ENCODE peak calls at places on chromosomes 3 and 15, in ten cellular contexts. S is SW 1271; D is EH; I is kidney; R is hypothalamus; P is stimulated activated CD4-positive, alpha-beta T cell treated with anti-CD3 and anti-CD28 coated beads, Interleukin-4, amount 100 ng/mL, for 24 hours; G is RPMI7951; H is AG10803; M is activated CD4-positive, CD25-positive, alpha-beta regulatory T cell treated with anti-CD3 and anti-CD28 coated beads, Interleukin-2, amount 50 U/mL, for 72 hours; L is cardiac fibroblast. J is an unnamed sample.

GRCh38 chr3:188286087-188286513 is 132.1 kb downstream of the LPP start:
- DNase-seq in S (peak), D (peak), I (no peak), R (no peak), P (no peak), G (peak), H (peak), M (no peak), L (peak), J (no peak)

GRCh38 chr15:58521293-58521991 is 89.7 kb downstream of the LIPC start:
- DNase-seq in S (no peak), D (peak), I (peak), R (no peak), P (no peak), G (peak), H (peak), M (no peak), L (peak), J (no peak)

GRCh38 chr3:13143381-13144004 is 70.3 kb upstream of the IQSEC1 start:
- DNase-seq in S (no peak), D (no peak), I (peak), R (no peak), P (no peak), G (no peak), H (no peak), M (no peak), L (no peak), J (no peak)

GRCh38 chr3:168952551-168952950 is 711.0 kb downstream of the MECOM start:
- DNase-seq in S (no peak), D (peak), I (no peak), R (no peak), P (no peak), G (peak), H (peak), M (no peak), L (peak), J (no peak)

GRCh38 chr15:68354923-68355322 is 77.0 kb downstream of the ITGA11 start:
- DNase-seq in S (peak), D (peak), I (no peak), R (no peak), P (no peak), G (peak), H (peak), M (no peak), L (peak), J (no peak)

GRCh38 chr15:69792823-69793222 is 304.9 kb downstream of the TLE3 start:
- DNase-seq in S (no peak), D (no peak), I (no peak), R (no peak), P (no peak), G (no peak), H (no peak), M (no peak), L (no peak), J (no peak)

GRCh38 chr3:114155370-114155821 is 23.5 kb downstream of the DRD3 start:
- DNase-seq in S (no peak), D (peak), I (no peak), R (no peak), P (peak), G (peak), H (peak), M (no peak), L (peak), J (peak)

GRCh38 chr15:74226761-74227540 is 9.2 kb upstream of the CCDC33 start:
- DNase-seq in S (no peak), D (no peak), I (no peak), R (no peak), P (no peak), G (peak), H (no peak), M (no peak), L (no peak), J (no peak)

GRCh38 chr3:156379327-156379726 is 175.6 kb downstream of the SSR3 start:
- DNase-seq in S (no peak), D (no peak), I (no peak), R (no peak), P (no peak), G (no peak), H (no peak), M (no peak), L (no peak), J (no peak)

GRCh38 chr3:23396746-23397145 is 193.6 kb downstream of the UBE2E2 start:
- DNase-seq in S (no peak), D (no peak), I (no peak), R (no peak), P (no peak), G (no peak), H (no peak), M (no peak), L (peak), J (no peak)

GRCh38 chr15:31435891-31436628 is 109.4 kb downstream of the KLF13 start:
- DNase-seq in S (no peak), D (no peak), I (no peak), R (no peak), P (peak), G (peak), H (peak), M (peak), L (no peak), J (no peak)

J was measured in glutamatergic neuron.